ENCODE peak calls at places on chromosomes 12 and 14, in seven cellular contexts. One of them, this sample, is unnamed.

GRCh38 chr12:105455250-105455649 is 124.8 kb downstream of the C12orf75 start:
- DNase-seq in GM23338: no peak
- DNase-seq in neural progenitor cell: no peak
- DNase-seq in PC-3: peak
- DNase-seq in GM23248: no peak
- DNase-seq in OCI-LY7: no peak
- DNase-seq in hepatocyte: no peak
- DNase-seq in this sample: no peak

GRCh38 chr14:90981658-90982057 is 78.8 kb downstream of the RPS6KA5 start:
- DNase-seq in PC-3: no peak
- DNase-seq in OCI-LY7: no peak
- DNase-seq in GM23248: no peak
- DNase-seq in neural progenitor cell: no peak
- DNase-seq in GM23338: no peak
- DNase-seq in hepatocyte: no peak
- DNase-seq in this sample: no peak

GRCh38 chr14:23055621-23056256 is 1.6 kb downstream of the CDH24 start:
- DNase-seq in hepatocyte: peak
- DNase-seq in GM23248: peak
- DNase-seq in GM23338: no peak
- DNase-seq in OCI-LY7: no peak
- DNase-seq in neural progenitor cell: no peak
- DNase-seq in PC-3: no peak
- DNase-seq in this sample: peak

GRCh38 chr14:92099802-92100201 is 6.6 kb downstream of the ATXN3 start:
- DNase-seq in neural progenitor cell: no peak
- DNase-seq in PC-3: peak
- DNase-seq in OCI-LY7: no peak
- DNase-seq in GM23248: peak
- DNase-seq in GM23338: no peak
- DNase-seq in hepatocyte: no peak
- DNase-seq in this sample: no peak

GRCh38 chr12:1688086-1688710 is 2.7 kb upstream of the ADIPOR2 start:
- DNase-seq in PC-3: peak
- DNase-seq in neural progenitor cell: no peak
- DNase-seq in OCI-LY7: no peak
- DNase-seq in GM23338: no peak
- DNase-seq in hepatocyte: no peak
- DNase-seq in GM23248: peak
- DNase-seq in this sample: no peak

GRCh38 chr14:23406244-23406643 is 1.8 kb downstream of the MYH6 start:
- DNase-seq in PC-3: no peak
- DNase-seq in hepatocyte: no peak
- DNase-seq in GM23248: no peak
- DNase-seq in neural progenitor cell: no peak
- DNase-seq in GM23338: no peak
- DNase-seq in OCI-LY7: peak
- DNase-seq in this sample: no peak

GRCh38 chr12:52023182-52023975 is 16.6 kb downstream of the TAMALIN start:
- DNase-seq in neural progenitor cell: peak
- DNase-seq in GM23248: peak
- DNase-seq in hepatocyte: peak
- DNase-seq in PC-3: peak
- DNase-seq in GM23338: peak
- DNase-seq in OCI-LY7: peak
- DNase-seq in this sample: peak

GRCh38 chr14:101478796-101479410 is 82.4 kb upstream of the DIO3 start:
- DNase-seq in hepatocyte: no peak
- DNase-seq in GM23338: no peak
- DNase-seq in OCI-LY7: no peak
- DNase-seq in PC-3: no peak
- DNase-seq in neural progenitor cell: no peak
- DNase-seq in GM23248: no peak
- DNase-seq in this sample: no peak

GRCh38 chr12:106226884-106227640 is 20.8 kb downstream of the CKAP4 start:
- DNase-seq in GM23248: peak
- DNase-seq in OCI-LY7: peak
- DNase-seq in GM23338: peak
- DNase-seq in hepatocyte: peak
- DNase-seq in neural progenitor cell: peak
- DNase-seq in PC-3: peak
- DNase-seq in this sample: peak

GRCh38 chr14:67857778-67858350 is 38.3 kb downstream of the RAD51B start:
- DNase-seq in GM23338: peak
- DNase-seq in hepatocyte: no peak
- DNase-seq in OCI-LY7: no peak
- DNase-seq in neural progenitor cell: no peak
- DNase-seq in GM23248: no peak
- DNase-seq in PC-3: no peak
- DNase-seq in this sample: no peak

GRCh38 chr12:105406497-105406896 is 76.0 kb downstream of the C12orf75 start:
- DNase-seq in GM23248: no peak
- DNase-seq in neural progenitor cell: no peak
- DNase-seq in OCI-LY7: no peak
- DNase-seq in PC-3: no peak
- DNase-seq in hepatocyte: no peak
- DNase-seq in GM23338: no peak
- DNase-seq in this sample: no peak

GRCh38 chr12:56487448-56488040 is 417 bp downstream of the GLS2 start:
- DNase-seq in GM23338: peak
- DNase-seq in PC-3: peak
- DNase-seq in hepatocyte: peak
- DNase-seq in OCI-LY7: no peak
- DNase-seq in neural progenitor cell: peak
- DNase-seq in GM23248: peak
- DNase-seq in this sample: no peak

GRCh38 chr14:40652089-40652691 is 954.5 kb upstream of the LRFN5 start:
- DNase-seq in PC-3: no peak
- DNase-seq in OCI-LY7: no peak
- DNase-seq in GM23338: no peak
- DNase-seq in hepatocyte: no peak
- DNase-seq in GM23248: no peak
- DNase-seq in neural progenitor cell: no peak
- DNase-seq in this sample: no peak

GRCh38 chr12:15276088-15276698 is 46.1 kb upstream of the PTPRO start:
- DNase-seq in GM23248: peak
- DNase-seq in OCI-LY7: peak
- DNase-seq in PC-3: peak
- DNase-seq in hepatocyte: peak
- DNase-seq in neural progenitor cell: peak
- DNase-seq in GM23338: peak
- DNase-seq in this sample: peak

GRCh38 chr14:91719839-91720238 is 12.0 kb downstream of the CATSPERB start:
- DNase-seq in PC-3: no peak
- DNase-seq in OCI-LY7: no peak
- DNase-seq in GM23248: no peak
- DNase-seq in hepatocyte: no peak
- DNase-seq in GM23338: no peak
- DNase-seq in neural progenitor cell: no peak
- DNase-seq in this sample: no peak

GRCh38 chr12:1373887-1374286 is 220.5 kb downstream of the FBXL14 start:
- DNase-seq in OCI-LY7: no peak
- DNase-seq in PC-3: no peak
- DNase-seq in GM23248: peak
- DNase-seq in GM23338: no peak
- DNase-seq in hepatocyte: no peak
- DNase-seq in neural progenitor cell: no peak
- DNase-seq in this sample: no peak

DNA sequence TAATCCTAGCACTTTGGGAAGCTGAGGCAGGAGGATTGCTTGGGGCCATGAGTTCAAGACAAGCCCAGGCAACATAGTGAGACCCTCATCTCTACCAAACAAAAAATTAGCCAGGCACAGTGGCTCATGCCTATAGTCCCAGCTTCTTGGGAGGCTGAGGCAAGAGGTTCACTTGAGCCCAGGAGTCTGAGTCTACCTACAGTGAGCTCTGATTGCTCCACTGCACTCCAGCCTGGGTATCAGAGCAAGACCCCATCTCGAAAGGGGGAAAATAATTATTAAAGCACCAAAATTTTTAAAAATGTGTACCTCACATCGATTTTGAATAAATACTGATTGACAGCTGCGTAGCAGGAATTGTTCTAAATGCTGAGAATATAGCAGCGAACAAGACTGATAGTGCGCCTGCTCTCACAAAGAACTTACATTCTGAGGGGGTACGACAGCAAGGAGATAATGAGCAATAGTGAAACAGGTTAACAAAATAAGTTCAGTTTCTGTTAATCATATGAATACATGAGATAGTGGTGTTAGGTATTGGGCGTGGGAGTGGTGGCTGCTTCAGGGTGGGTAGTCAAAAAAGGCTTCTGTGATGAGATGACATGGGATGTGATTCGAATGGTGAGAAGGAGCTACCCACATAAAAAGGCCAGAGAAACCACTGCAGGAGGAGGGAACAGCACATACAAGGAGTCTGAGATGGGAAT is 19.6 kb downstream of the HCFC2 start:
- DNase-seq in neural progenitor cell: no peak
- DNase-seq in GM23248: no peak
- DNase-seq in GM23338: no peak
- DNase-seq in PC-3: no peak
- DNase-seq in OCI-LY7: no peak
- DNase-seq in hepatocyte: no peak
- DNase-seq in this sample: no peak
- TF ChIP-seq EZH2phosphoT487 in neural progenitor cell: no peak
- TF ChIP-seq EZH2phosphoT487 in GM23248: no peak
- TF ChIP-seq EZH2phosphoT487 in GM23338: no peak
- TF ChIP-seq EZH2phosphoT487 in PC-3: no peak
- TF ChIP-seq EZH2phosphoT487 in OCI-LY7: no peak
- TF ChIP-seq EZH2phosphoT487 in hepatocyte: no peak
- TF ChIP-seq EZH2phosphoT487 in this sample: no peak

DNA sequence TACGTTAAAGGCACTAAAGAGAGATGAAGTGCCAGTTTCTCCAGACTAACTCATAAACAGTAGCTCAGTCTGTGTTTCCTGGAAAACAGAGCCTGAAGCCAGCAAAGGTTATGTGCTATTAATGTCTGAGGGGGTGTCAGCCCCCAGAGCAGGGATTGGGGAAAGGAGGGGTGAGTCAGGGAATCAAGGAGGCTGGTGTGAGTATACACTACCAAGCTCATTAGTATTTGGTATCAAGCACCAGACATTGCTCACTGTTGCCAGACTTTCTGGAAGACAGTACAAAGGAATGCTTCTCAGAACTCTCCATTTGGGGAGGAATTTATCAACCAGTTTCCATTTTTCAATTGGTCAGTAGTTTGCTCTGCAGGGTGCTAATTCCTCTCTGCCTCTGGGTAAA is 443.4 kb downstream of the GLT1D1 start:
- DNase-seq in GM23248: no peak
- DNase-seq in OCI-LY7: no peak
- DNase-seq in GM23338: no peak
- DNase-seq in PC-3: no peak
- DNase-seq in neural progenitor cell: no peak
- DNase-seq in hepatocyte: no peak
- DNase-seq in this sample: no peak
- TF ChIP-seq EZH2phosphoT487 in GM23248: no peak
- TF ChIP-seq EZH2phosphoT487 in OCI-LY7: no peak
- TF ChIP-seq EZH2phosphoT487 in GM23338: no peak
- TF ChIP-seq EZH2phosphoT487 in PC-3: no peak
- TF ChIP-seq EZH2phosphoT487 in neural progenitor cell: no peak
- TF ChIP-seq EZH2phosphoT487 in hepatocyte: no peak
- TF ChIP-seq EZH2phosphoT487 in this sample: no peak

GRCh38 chr12:68611094-68611818 is 557 bp downstream of the RAP1B start:
- DNase-seq in GM23338: peak
- DNase-seq in GM23248: peak
- DNase-seq in OCI-LY7: peak
- DNase-seq in hepatocyte: peak
- DNase-seq in neural progenitor cell: peak
- DNase-seq in PC-3: peak
- DNase-seq in this sample: peak

GRCh38 chr12:68610435-68611093 is at the start of gene RAP1B:
- DNase-seq in GM23338: peak
- DNase-seq in hepatocyte: peak
- DNase-seq in PC-3: peak
- DNase-seq in GM23248: peak
- DNase-seq in OCI-LY7: peak
- DNase-seq in neural progenitor cell: peak
- DNase-seq in this sample: peak

GRCh38 chr12:68612675-68613074 is 2.0 kb downstream of the RAP1B start:
- DNase-seq in neural progenitor cell: no peak
- DNase-seq in GM23248: no peak
- DNase-seq in GM23338: no peak
- DNase-seq in PC-3: no peak
- DNase-seq in hepatocyte: peak
- DNase-seq in OCI-LY7: no peak
- DNase-seq in this sample: no peak

GRCh38 chr12:68613209-68613904 is 2.7 kb downstream of the RAP1B start:
- DNase-seq in PC-3: no peak
- DNase-seq in GM23248: no peak
- DNase-seq in neural progenitor cell: no peak
- DNase-seq in hepatocyte: peak
- DNase-seq in OCI-LY7: no peak
- DNase-seq in GM23338: no peak
- DNase-seq in this sample: no peak

DNA sequence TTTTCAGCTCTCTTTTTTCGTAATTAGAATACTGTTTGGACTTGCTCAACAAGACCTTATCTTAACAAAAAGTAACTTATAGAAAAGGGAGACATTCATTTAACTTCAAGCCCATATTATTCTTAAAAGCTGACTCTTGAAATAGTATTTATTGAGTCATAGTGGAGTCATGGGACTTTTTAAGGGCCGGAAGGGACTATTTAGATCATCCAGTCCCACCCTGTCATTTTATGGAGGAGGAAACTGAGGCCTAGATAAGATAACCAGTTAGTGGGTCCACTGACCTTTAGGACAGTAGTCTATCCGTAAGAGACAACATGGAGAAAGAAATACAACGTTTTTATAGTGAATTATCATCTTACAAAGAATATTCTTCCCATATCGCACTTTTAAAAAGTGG is 1.5 kb downstream of the RAP1B start:
- DNase-seq in hepatocyte: peak
- DNase-seq in OCI-LY7: no peak
- DNase-seq in GM23338: no peak
- DNase-seq in GM23248: peak
- DNase-seq in neural progenitor cell: no peak
- DNase-seq in PC-3: peak
- DNase-seq in this sample: no peak
- TF ChIP-seq EZH2phosphoT487 in hepatocyte: no peak
- TF ChIP-seq EZH2phosphoT487 in OCI-LY7: no peak
- TF ChIP-seq EZH2phosphoT487 in GM23338: no peak
- TF ChIP-seq EZH2phosphoT487 in GM23248: no peak
- TF ChIP-seq EZH2phosphoT487 in neural progenitor cell: no peak
- TF ChIP-seq EZH2phosphoT487 in PC-3: no peak
- TF ChIP-seq EZH2phosphoT487 in this sample: no peak

DNA sequence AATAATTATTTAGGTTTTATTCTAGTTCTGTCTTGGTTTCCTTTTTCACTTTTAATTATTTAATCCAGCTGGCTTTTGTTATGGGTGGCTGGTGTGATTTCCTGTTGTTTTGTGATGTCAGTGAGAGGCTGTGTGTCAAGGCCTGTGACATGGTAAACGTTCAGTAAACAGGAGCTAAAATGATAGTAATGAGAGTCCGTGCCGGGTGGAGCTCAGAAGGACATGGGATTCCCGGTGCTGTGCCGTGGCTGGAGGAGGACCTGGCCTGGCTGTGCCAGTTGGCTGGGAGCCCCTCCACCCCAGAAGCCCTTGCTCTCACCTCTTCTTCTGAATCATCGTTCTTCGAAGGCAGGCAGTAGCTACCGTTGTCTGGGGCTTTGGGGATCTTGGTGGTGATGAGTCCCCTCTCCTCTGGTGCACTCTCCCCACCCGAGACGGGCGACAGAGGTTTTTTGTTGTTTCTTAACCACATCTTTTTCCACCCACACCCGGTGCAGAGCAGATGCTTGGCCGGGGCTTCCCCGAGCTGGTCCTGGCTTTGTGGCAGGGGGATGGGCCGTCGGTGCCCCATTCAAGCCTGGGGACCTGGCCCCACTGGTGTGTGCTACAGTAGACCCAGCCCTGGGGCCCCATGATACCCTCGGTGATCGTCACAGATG is 29.1 kb downstream of the SH2B3 start:
- DNase-seq in GM23248: peak
- DNase-seq in PC-3: no peak
- DNase-seq in hepatocyte: peak
- DNase-seq in GM23338: peak
- DNase-seq in OCI-LY7: peak
- DNase-seq in neural progenitor cell: no peak
- DNase-seq in this sample: no peak
- TF ChIP-seq EZH2phosphoT487 in GM23248: no peak
- TF ChIP-seq EZH2phosphoT487 in PC-3: no peak
- TF ChIP-seq EZH2phosphoT487 in hepatocyte: no peak
- TF ChIP-seq EZH2phosphoT487 in GM23338: no peak
- TF ChIP-seq EZH2phosphoT487 in OCI-LY7: no peak
- TF ChIP-seq EZH2phosphoT487 in neural progenitor cell: no peak
- TF ChIP-seq EZH2phosphoT487 in this sample: no peak

This sample was measured in SK-N-SH.